ENCODE peak calls at places on chromosomes 11 and 22, in five cellular contexts. One of them, this sample, is unnamed.

GRCh38 chr11:78961938-78962701 is 387.5 kb upstream of the NARS2 start:
- DNase-seq in astrocyte of the spinal cord: peak
- DNase-seq in CD8-positive, alpha-beta T cell: no peak
- DNase-seq in transverse colon: no peak
- DNase-seq in GM12865: peak
- DNase-seq in this sample: peak

GRCh38 chr22:50170453-50171318 is at the start of gene PANX2:
- DNase-seq in astrocyte of the spinal cord: no peak
- DNase-seq in CD8-positive, alpha-beta T cell: no peak
- DNase-seq in transverse colon: no peak
- DNase-seq in GM12865: no peak
- DNase-seq in this sample: no peak

GRCh38 chr22:41905411-41906202 is 9.3 kb downstream of the SHISA8 start:
- DNase-seq in astrocyte of the spinal cord: no peak
- DNase-seq in CD8-positive, alpha-beta T cell: no peak
- DNase-seq in transverse colon: no peak
- DNase-seq in GM12865: no peak
- DNase-seq in this sample: no peak

GRCh38 chr11:83278351-83278750 is 7.8 kb downstream of the CCDC90B start:
- DNase-seq in astrocyte of the spinal cord: peak
- DNase-seq in CD8-positive, alpha-beta T cell: no peak
- DNase-seq in transverse colon: no peak
- DNase-seq in GM12865: no peak
- DNase-seq in this sample: no peak

GRCh38 chr11:119167933-119168332 is 592 bp upstream of the NLRX1 start:
- DNase-seq in astrocyte of the spinal cord: no peak
- DNase-seq in CD8-positive, alpha-beta T cell: no peak
- DNase-seq in transverse colon: peak
- DNase-seq in GM12865: no peak
- DNase-seq in this sample: no peak

GRCh38 chr11:72764503-72764902 is 12.3 kb upstream of the ARAP1 start:
- DNase-seq in astrocyte of the spinal cord: no peak
- DNase-seq in CD8-positive, alpha-beta T cell: no peak
- DNase-seq in transverse colon: peak
- DNase-seq in GM12865: no peak
- DNase-seq in this sample: no peak

GRCh38 chr11:88246680-88247079 is 71.4 kb upstream of the RAB38 start:
- DNase-seq in astrocyte of the spinal cord: peak
- DNase-seq in CD8-positive, alpha-beta T cell: no peak
- DNase-seq in transverse colon: no peak
- DNase-seq in GM12865: no peak
- DNase-seq in this sample: no peak

GRCh38 chr11:16791494-16791961 is 53.1 kb downstream of the C11orf58 start:
- DNase-seq in astrocyte of the spinal cord: peak
- DNase-seq in CD8-positive, alpha-beta T cell: no peak
- DNase-seq in transverse colon: no peak
- DNase-seq in GM12865: no peak
- DNase-seq in this sample: no peak

GRCh38 chr11:63871962-63872832 is 33.3 kb downstream of the MARK2 start:
- DNase-seq in astrocyte of the spinal cord: peak
- DNase-seq in CD8-positive, alpha-beta T cell: peak
- DNase-seq in transverse colon: peak
- DNase-seq in GM12865: peak
- DNase-seq in this sample: peak

GRCh38 chr11:67054851-67055523 is 1.7 kb upstream of the RHOD start:
- DNase-seq in astrocyte of the spinal cord: peak
- DNase-seq in CD8-positive, alpha-beta T cell: no peak
- DNase-seq in transverse colon: peak
- DNase-seq in GM12865: no peak
- DNase-seq in this sample: no peak

GRCh38 chr11:30128269-30128932 is 102.4 kb upstream of the FSHB start:
- DNase-seq in astrocyte of the spinal cord: peak
- DNase-seq in CD8-positive, alpha-beta T cell: no peak
- DNase-seq in transverse colon: no peak
- DNase-seq in GM12865: peak
- DNase-seq in this sample: no peak

GRCh38 chr22:46665751-46666280 is 45.6 kb downstream of the GRAMD4 start:
- DNase-seq in astrocyte of the spinal cord: no peak
- DNase-seq in CD8-positive, alpha-beta T cell: no peak
- DNase-seq in transverse colon: no peak
- DNase-seq in GM12865: no peak
- DNase-seq in this sample: no peak

GRCh38 chr11:45616802-45617549 is 48.4 kb downstream of the CHST1 start:
- DNase-seq in astrocyte of the spinal cord: no peak
- DNase-seq in CD8-positive, alpha-beta T cell: no peak
- DNase-seq in transverse colon: no peak
- DNase-seq in GM12865: no peak
- DNase-seq in this sample: no peak

GRCh38 chr11:2541881-2542361 is 97.1 kb downstream of the KCNQ1 start:
- DNase-seq in astrocyte of the spinal cord: no peak
- DNase-seq in CD8-positive, alpha-beta T cell: no peak
- DNase-seq in transverse colon: peak
- DNase-seq in GM12865: no peak
- DNase-seq in this sample: no peak

GRCh38 chr11:134207538-134208239 is 16.1 kb downstream of the NCAPD3 start:
- DNase-seq in astrocyte of the spinal cord: no peak
- DNase-seq in CD8-positive, alpha-beta T cell: peak
- DNase-seq in transverse colon: peak
- DNase-seq in GM12865: peak
- DNase-seq in this sample: peak

GRCh38 chr11:119433369-119433749 is 10.4 kb upstream of the THY1 start:
- DNase-seq in astrocyte of the spinal cord: no peak
- DNase-seq in CD8-positive, alpha-beta T cell: no peak
- DNase-seq in transverse colon: no peak
- DNase-seq in GM12865: no peak
- DNase-seq in this sample: no peak

GRCh38 chr11:61756452-61757212 is 4.2 kb downstream of the MYRF start:
- DNase-seq in astrocyte of the spinal cord: peak
- DNase-seq in CD8-positive, alpha-beta T cell: peak
- DNase-seq in transverse colon: peak
- DNase-seq in GM12865: peak
- DNase-seq in this sample: peak

GRCh38 chr22:25068701-25069100 is 116.2 kb downstream of the KIAA1671 start:
- DNase-seq in astrocyte of the spinal cord: no peak
- DNase-seq in CD8-positive, alpha-beta T cell: peak
- DNase-seq in transverse colon: no peak
- DNase-seq in GM12865: no peak
- DNase-seq in this sample: no peak

GRCh38 chr22:36816635-36817428 is at the start of gene PVALB:
- DNase-seq in astrocyte of the spinal cord: peak
- DNase-seq in CD8-positive, alpha-beta T cell: no peak
- DNase-seq in transverse colon: no peak
- DNase-seq in GM12865: no peak
- DNase-seq in this sample: no peak

GRCh38 chr22:27454807-27455450 is 346.6 kb downstream of the MN1 start:
- DNase-seq in astrocyte of the spinal cord: no peak
- DNase-seq in CD8-positive, alpha-beta T cell: no peak
- DNase-seq in transverse colon: no peak
- DNase-seq in GM12865: no peak
- DNase-seq in this sample: no peak

GRCh38 chr22:41305646-41306045 is 4.3 kb downstream of the ZC3H7B start:
- DNase-seq in astrocyte of the spinal cord: peak
- DNase-seq in CD8-positive, alpha-beta T cell: no peak
- DNase-seq in transverse colon: no peak
- DNase-seq in GM12865: no peak
- DNase-seq in this sample: no peak

GRCh38 chr11:119684361-119685072 is 44.5 kb downstream of the NECTIN1 start:
- DNase-seq in astrocyte of the spinal cord: peak
- DNase-seq in CD8-positive, alpha-beta T cell: no peak
- DNase-seq in transverse colon: no peak
- DNase-seq in GM12865: peak
- DNase-seq in this sample: no peak

GRCh38 chr11:45470151-45471001 is 184.2 kb upstream of the SYT13 start:
- DNase-seq in astrocyte of the spinal cord: peak
- DNase-seq in CD8-positive, alpha-beta T cell: no peak
- DNase-seq in transverse colon: no peak
- DNase-seq in GM12865: no peak
- DNase-seq in this sample: no peak

GRCh38 chr11:611001-611996 is 4.5 kb downstream of the IRF7 start:
- DNase-seq in astrocyte of the spinal cord: no peak
- DNase-seq in CD8-positive, alpha-beta T cell: no peak
- DNase-seq in transverse colon: no peak
- DNase-seq in GM12865: no peak
- DNase-seq in this sample: no peak
- TF ChIP-seq CTCF in astrocyte of the spinal cord: no peak
- TF ChIP-seq CTCF in CD8-positive, alpha-beta T cell: no peak
- TF ChIP-seq CTCF in transverse colon: no peak
- TF ChIP-seq CTCF in GM12865: no peak
- TF ChIP-seq CTCF in this sample: no peak

GRCh38 chr22:45397806-45398205 is 15.6 kb downstream of the SMC1B start:
- DNase-seq in astrocyte of the spinal cord: no peak
- DNase-seq in CD8-positive, alpha-beta T cell: no peak
- DNase-seq in transverse colon: no peak
- DNase-seq in GM12865: peak
- DNase-seq in this sample: no peak
- TF ChIP-seq CTCF in astrocyte of the spinal cord: peak
- TF ChIP-seq CTCF in CD8-positive, alpha-beta T cell: no peak
- TF ChIP-seq CTCF in transverse colon: peak
- TF ChIP-seq CTCF in GM12865: peak
- TF ChIP-seq CTCF in this sample: no peak

GRCh38 chr11:43937434-43938411 is 4.7 kb upstream of the C11orf96 start:
- DNase-seq in astrocyte of the spinal cord: peak
- DNase-seq in CD8-positive, alpha-beta T cell: no peak
- DNase-seq in transverse colon: no peak
- DNase-seq in GM12865: no peak
- DNase-seq in this sample: no peak
- TF ChIP-seq CTCF in astrocyte of the spinal cord: peak
- TF ChIP-seq CTCF in CD8-positive, alpha-beta T cell: no peak
- TF ChIP-seq CTCF in transverse colon: no peak
- TF ChIP-seq CTCF in GM12865: no peak
- TF ChIP-seq CTCF in this sample: peak

GRCh38 chr11:64935634-64936081 is at the start of gene GPHA2:
- DNase-seq in astrocyte of the spinal cord: peak
- DNase-seq in CD8-positive, alpha-beta T cell: no peak
- DNase-seq in transverse colon: no peak
- DNase-seq in GM12865: no peak
- DNase-seq in this sample: no peak
- TF ChIP-seq CTCF in astrocyte of the spinal cord: peak
- TF ChIP-seq CTCF in CD8-positive, alpha-beta T cell: no peak
- TF ChIP-seq CTCF in transverse colon: no peak
- TF ChIP-seq CTCF in GM12865: no peak
- TF ChIP-seq CTCF in this sample: no peak

GRCh38 chr11:58576792-58577440 is 1.3 kb upstream of the LPXN start:
- DNase-seq in astrocyte of the spinal cord: peak
- DNase-seq in CD8-positive, alpha-beta T cell: no peak
- DNase-seq in transverse colon: no peak
- DNase-seq in GM12865: peak
- DNase-seq in this sample: no peak
- TF ChIP-seq CTCF in astrocyte of the spinal cord: peak
- TF ChIP-seq CTCF in CD8-positive, alpha-beta T cell: peak
- TF ChIP-seq CTCF in transverse colon: peak
- TF ChIP-seq CTCF in GM12865: peak
- TF ChIP-seq CTCF in this sample: peak

GRCh38 chr22:32411829-32412592 is at the start of gene RTCB:
- DNase-seq in astrocyte of the spinal cord: peak
- DNase-seq in CD8-positive, alpha-beta T cell: peak
- DNase-seq in transverse colon: peak
- DNase-seq in GM12865: peak
- DNase-seq in this sample: peak
- TF ChIP-seq CTCF in astrocyte of the spinal cord: no peak
- TF ChIP-seq CTCF in CD8-positive, alpha-beta T cell: no peak
- TF ChIP-seq CTCF in transverse colon: peak
- TF ChIP-seq CTCF in GM12865: no peak
- TF ChIP-seq CTCF in this sample: no peak

GRCh38 chr11:117097567-117098268 is 510 bp downstream of the SIK3 start:
- DNase-seq in astrocyte of the spinal cord: no peak
- DNase-seq in CD8-positive, alpha-beta T cell: peak
- DNase-seq in transverse colon: peak
- DNase-seq in GM12865: peak
- DNase-seq in this sample: peak
- TF ChIP-seq CTCF in astrocyte of the spinal cord: no peak
- TF ChIP-seq CTCF in CD8-positive, alpha-beta T cell: no peak
- TF ChIP-seq CTCF in transverse colon: no peak
- TF ChIP-seq CTCF in GM12865: no peak
- TF ChIP-seq CTCF in this sample: no peak

GRCh38 chr11:77789061-77789730 is 31.3 kb downstream of the RSF1 start:
- DNase-seq in astrocyte of the spinal cord: no peak
- DNase-seq in CD8-positive, alpha-beta T cell: no peak
- DNase-seq in transverse colon: no peak
- DNase-seq in GM12865: no peak
- DNase-seq in this sample: no peak

GRCh38 chr11:77793972-77794371 is 26.6 kb downstream of the RSF1 start:
- DNase-seq in astrocyte of the spinal cord: no peak
- DNase-seq in CD8-positive, alpha-beta T cell: no peak
- DNase-seq in transverse colon: no peak
- DNase-seq in GM12865: no peak
- DNase-seq in this sample: no peak

GRCh38 chr11:77791301-77791700 is 29.2 kb downstream of the RSF1 start:
- DNase-seq in astrocyte of the spinal cord: no peak
- DNase-seq in CD8-positive, alpha-beta T cell: no peak
- DNase-seq in transverse colon: no peak
- DNase-seq in GM12865: no peak
- DNase-seq in this sample: no peak

GRCh38 chr11:77784572-77784971 is 36.0 kb downstream of the RSF1 start:
- DNase-seq in astrocyte of the spinal cord: no peak
- DNase-seq in CD8-positive, alpha-beta T cell: no peak
- DNase-seq in transverse colon: no peak
- DNase-seq in GM12865: no peak
- DNase-seq in this sample: no peak

DNA sequence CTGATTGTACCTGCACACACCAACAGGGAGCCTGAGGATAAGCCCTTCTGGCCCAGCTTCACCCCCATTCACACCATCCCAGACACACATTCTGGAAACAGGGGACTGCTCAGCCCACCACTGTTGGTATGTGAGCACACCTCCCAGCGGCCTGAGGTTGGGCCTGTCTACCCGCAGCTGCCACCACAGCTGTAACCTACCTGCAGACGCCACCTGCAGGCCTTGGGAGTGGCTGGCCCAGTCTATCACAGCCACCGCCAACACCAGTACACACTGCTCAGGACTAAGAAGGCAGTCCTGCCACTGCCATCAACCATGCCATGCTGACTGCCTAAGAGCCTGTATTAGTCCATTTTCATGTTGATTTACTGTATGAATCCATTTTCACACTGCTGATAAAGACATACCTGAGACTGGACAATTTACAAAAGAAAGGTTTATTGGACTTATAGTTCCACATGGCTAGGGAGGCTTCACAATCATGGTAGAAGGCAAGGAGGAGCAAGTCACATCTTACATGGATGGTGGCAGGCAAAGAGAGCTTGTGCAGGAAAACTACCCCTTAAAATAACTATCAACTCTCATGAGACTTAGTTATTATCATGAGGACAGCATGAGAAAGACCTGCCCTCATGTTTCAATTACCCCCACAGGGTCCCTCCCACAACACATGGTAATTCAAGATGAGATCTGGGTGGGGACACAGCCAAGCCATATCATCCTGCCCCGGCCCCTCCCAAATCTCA is 30.6 kb downstream of the RSF1 start:
- DNase-seq in astrocyte of the spinal cord: no peak
- DNase-seq in CD8-positive, alpha-beta T cell: no peak
- DNase-seq in transverse colon: no peak
- DNase-seq in GM12865: no peak
- DNase-seq in this sample: no peak
- TF ChIP-seq CTCF in astrocyte of the spinal cord: no peak
- TF ChIP-seq CTCF in CD8-positive, alpha-beta T cell: no peak
- TF ChIP-seq CTCF in transverse colon: no peak
- TF ChIP-seq CTCF in GM12865: no peak
- TF ChIP-seq CTCF in this sample: no peak

This sample was measured in progenitor cell of endocrine pancreas.